ENCODE peak calls at places on chromosomes 2 and 18, in four cellular contexts. M is heart left ventricle, V is ovary, J is esophagus squamous epithelium. E is an unnamed sample.

GRCh38 chr2:122993592-122993991 is 1031.5 kb upstream of the CNTNAP5 start:
- DNase-seq in M (no peak), V (no peak), J (no peak), E (no peak)

GRCh38 chr18:11147371-11147860 is 2.0 kb downstream of the PIEZO2 start:
- DNase-seq in M (no peak), V (no peak), J (no peak), E (no peak)

GRCh38 chr2:128512664-128513415 is 194.2 kb upstream of the HS6ST1 start:
- DNase-seq in M (no peak), V (no peak), J (no peak), E (no peak)

GRCh38 chr2:25740810-25741381 is 67.5 kb upstream of the DTNB start:
- DNase-seq in M (no peak), V (no peak), J (no peak), E (peak; percentile 57)

GRCh38 chr2:216774620-216775019 is 79.3 kb upstream of the IGFBP5 start:
- DNase-seq in M (peak; percentile 92), V (no peak), J (no peak), E (no peak)

GRCh38 chr2:95273911-95274290 is 348 bp upstream of the PROM2 start:
- DNase-seq in M (no peak), V (peak; percentile 0), J (no peak), E (no peak)

GRCh38 chr2:233459426-233459825 is 105.1 kb downstream of the DGKD start:
- DNase-seq in M (no peak), V (no peak), J (no peak), E (no peak)

GRCh38 chr2:231483398-231484329 is 19.4 kb upstream of the NCL start:
- DNase-seq in M (peak; percentile 57), V (peak; percentile 43), J (no peak), E (no peak)

GRCh38 chr2:223641062-223641461 is 38.9 kb upstream of the SCG2 start:
- DNase-seq in M (no peak), V (no peak), J (no peak), E (no peak)

GRCh38 chr2:136131484-136131960 is 13.6 kb upstream of the CXCR4 start:
- DNase-seq in M (no peak), V (no peak), J (no peak), E (no peak)

GRCh38 chr2:43792653-43793052 is 18.8 kb downstream of the DYNC2LI1 start:
- DNase-seq in M (no peak), V (no peak), J (no peak), E (no peak)

GRCh38 chr2:6730821-6731220 is 134.9 kb downstream of the CMPK2 start:
- DNase-seq in M (no peak), V (no peak), J (no peak), E (no peak)

GRCh38 chr2:29025711-29026110 is 44.6 kb downstream of the TOGARAM2 start:
- DNase-seq in M (no peak), V (no peak), J (no peak), E (no peak)

GRCh38 chr2:167140767-167141166 is 252.5 kb downstream of the XIRP2 start:
- DNase-seq in M (peak; percentile 26), V (no peak), J (no peak), E (no peak)

GRCh38 chr2:28610583-28611201 is 114.8 kb downstream of the PLB1 start:
- DNase-seq in M (peak; percentile 17), V (no peak), J (no peak), E (peak; percentile 60)

GRCh38 chr18:55593888-55594287 is 5.9 kb upstream of the TCF4 start:
- DNase-seq in M (no peak), V (no peak), J (no peak), E (no peak)

GRCh38 chr2:163264376-163264775 is 425.8 kb upstream of the KCNH7 start:
- DNase-seq in M (peak; percentile 26), V (no peak), J (no peak), E (no peak)

GRCh38 chr2:167925775-167926174 is 321.6 kb downstream of the STK39 start:
- DNase-seq in M (no peak), V (no peak), J (no peak), E (no peak)

GRCh38 chr18:48589797-48590519 is 51.1 kb downstream of the CTIF start:
- DNase-seq in M (peak; percentile 89), V (peak; percentile 62), J (no peak), E (peak; percentile 60)

GRCh38 chr18:70425236-70425635 is 136.4 kb downstream of the SOCS6 start:
- DNase-seq in M (no peak), V (no peak), J (no peak), E (no peak)

GRCh38 chr2:81324046-81324445 is 1019.5 kb upstream of the LRRTM1 start:
- DNase-seq in M (no peak), V (no peak), J (no peak), E (no peak)

GRCh38 chr2:215619989-215620388 is 184.1 kb upstream of the FN1 start:
- DNase-seq in M (no peak), V (no peak), J (no peak), E (peak; percentile 36)

GRCh38 chr2:63047534-63048281 is 2.9 kb upstream of the OTX1 start:
- DNase-seq in M (no peak), V (peak; percentile 34), J (no peak), E (no peak)

GRCh38 chr2:151860210-151860609 is 32.0 kb upstream of the ARL5A start:
- DNase-seq in M (no peak), V (no peak), J (no peak), E (no peak)

DNA sequence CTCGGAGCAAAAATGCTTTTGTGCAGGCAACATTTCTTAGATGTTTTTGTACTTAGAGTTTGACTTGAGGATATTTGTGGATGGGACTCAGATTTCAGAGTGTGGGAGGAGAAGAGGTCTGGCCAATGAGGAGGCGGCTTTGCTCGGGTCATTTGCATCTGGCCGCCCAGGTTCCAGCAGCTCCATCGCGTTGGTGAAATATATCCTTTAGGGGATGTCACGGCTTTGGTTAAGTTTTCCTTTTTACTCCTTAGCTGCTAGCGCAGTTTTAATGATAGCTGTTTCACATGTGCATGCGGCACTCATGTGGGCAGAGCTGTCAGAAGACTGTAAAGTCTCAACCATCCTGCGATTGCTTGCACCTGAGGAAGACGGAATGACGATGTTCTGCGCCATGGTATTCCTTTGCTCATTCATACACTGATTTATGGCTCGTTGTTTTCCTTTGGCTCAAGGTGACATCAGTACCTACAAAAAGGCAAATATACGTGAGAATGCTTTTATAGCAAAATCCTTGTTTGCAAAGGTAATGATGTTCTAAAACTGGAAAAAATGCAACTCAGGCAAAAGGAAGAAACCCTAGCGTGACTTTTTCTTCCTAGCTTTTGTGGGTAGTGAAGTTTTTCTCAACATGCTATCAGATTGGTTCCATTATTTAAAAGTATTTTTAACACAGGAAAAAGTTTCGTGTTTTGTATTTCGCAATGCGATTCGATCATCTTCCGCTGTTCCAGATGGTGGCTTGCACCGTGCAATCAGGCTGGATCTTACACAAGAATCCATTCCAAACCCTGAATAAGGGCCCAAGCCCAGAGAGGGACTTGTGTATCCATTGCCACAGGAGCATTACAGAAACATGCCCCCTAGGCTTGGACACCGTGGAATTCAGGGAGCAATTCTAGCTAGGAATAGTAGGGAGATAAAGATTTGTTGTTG is 70.5 kb upstream of the ZNF516 start:
- DNase-seq in M (peak; percentile 73), V (peak; percentile 75), J (no peak), E (peak; percentile 64)
- TF ChIP-seq POLR2A in M (peak; percentile 16), V (peak; percentile 54), J (no peak), E (peak; percentile 18)

GRCh38 chr2:64944484-64944883 is 44.7 kb upstream of the SLC1A4 start:
- DNase-seq in M (no peak), V (no peak), J (no peak), E (no peak)
- H3K27ac ChIP-seq in M (no peak overlapping the region), V (no peak overlapping the region), J (no peak overlapping the region), E (no peak overlapping the region)

GRCh38 chr2:120740765-120741513 is 5.3 kb downstream of the GLI2 start:
- DNase-seq in M (no peak), V (peak; percentile 55), J (no peak), E (no peak)
- H3K27me3 ChIP-seq in M (peaks cover 72% of the 10 kb centered on the region), V (no peaks in the 10 kb centered on the region), J (peaks cover 2% of the 10 kb centered on the region), E (no peaks in the 10 kb centered on the region)

GRCh38 chr2:205684871-205685313 is 2.6 kb downstream of the NRP2 start:
- DNase-seq in M (peak; percentile 43), V (peak; percentile 69), J (no peak), E (no peak)
- TF ChIP-seq POLR2A in M (no peak), V (peak; percentile 23), J (no peak), E (no peak)

DNA sequence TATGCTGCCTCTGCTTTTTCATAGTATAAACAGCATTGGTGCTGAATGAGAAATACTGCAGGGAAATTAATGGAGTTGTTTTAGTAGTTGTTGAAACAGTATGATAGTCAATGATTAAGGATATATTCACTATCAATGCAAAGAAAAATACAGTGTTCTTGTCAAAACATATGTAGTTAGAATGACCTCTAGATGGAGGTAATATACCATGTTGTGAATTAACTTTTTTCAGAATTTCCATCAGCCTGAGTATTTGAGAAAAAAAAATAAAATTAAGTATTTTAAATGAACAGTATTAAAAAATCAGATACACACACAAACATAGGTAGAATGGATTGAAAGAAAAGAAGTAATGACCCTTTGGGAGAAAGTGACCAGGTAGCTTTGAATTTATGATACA is 59.5 kb downstream of the RMDN2 start:
- DNase-seq in M (no peak), V (no peak), J (no peak), E (no peak)
- H3K27ac ChIP-seq in M (no peak overlapping the region), V (no peak overlapping the region), J (no peak overlapping the region), E (no peak overlapping the region)

GRCh38 chr2:192195548-192196418 is 1.1 kb upstream of the TMEFF2 start:
- DNase-seq in M (peak; percentile 18), V (no peak), J (no peak), E (no peak)
- H3K27me3 ChIP-seq in M (peaks cover 95% of the 10 kb centered on the region), V (no peaks in the 10 kb centered on the region), J (peaks cover 41% of the 10 kb centered on the region), E (no peaks in the 10 kb centered on the region)

E was measured in body of pancreas.